ENCODE peak calls at places on chromosome 3, in ten cellular contexts. One of them, this sample, is unnamed.
A peak's percentile ranks its signal among the peaks of the same experiment; 100 is the strongest.

GRCh38 chr3:15798533-15799245 is 910 bp upstream of the ANKRD28 start:
- DNase-seq in neural progenitor cell: no peak
- DNase-seq in left cardiac atrium: no peak
- DNase-seq in AG09309: no peak
- DNase-seq in sciatic nerve: no peak
- DNase-seq in HT1080: no peak
- DNase-seq in T1000: no peak
- DNase-seq in substantia nigra: no peak
- DNase-seq in NT2/D1: no peak
- DNase-seq in GM19239: no peak
- DNase-seq in this sample: no peak

GRCh38 chr3:111863942-111864341 is 4.9 kb downstream of the PHLDB2 start:
- DNase-seq in neural progenitor cell: no peak
- DNase-seq in left cardiac atrium: no peak
- DNase-seq in AG09309: no peak
- DNase-seq in sciatic nerve: no peak
- DNase-seq in HT1080: no peak
- DNase-seq in T1000: no peak
- DNase-seq in substantia nigra: no peak
- DNase-seq in NT2/D1: no peak
- DNase-seq in GM19239: no peak
- DNase-seq in this sample: no peak

GRCh38 chr3:152285509-152285908 is 16.8 kb downstream of the MBNL1 start:
- DNase-seq in neural progenitor cell: no peak
- DNase-seq in left cardiac atrium: no peak
- DNase-seq in AG09309: no peak
- DNase-seq in sciatic nerve: no peak
- DNase-seq in HT1080: no peak
- DNase-seq in T1000: no peak
- DNase-seq in substantia nigra: no peak
- DNase-seq in NT2/D1: no peak
- DNase-seq in GM19239: no peak
- DNase-seq in this sample: no peak

GRCh38 chr3:71444028-71444860 is 139.3 kb downstream of the FOXP1 start:
- DNase-seq in neural progenitor cell: no peak
- DNase-seq in left cardiac atrium: peak; percentile 46
- DNase-seq in AG09309: no peak
- DNase-seq in sciatic nerve: no peak
- DNase-seq in HT1080: peak; percentile 96
- DNase-seq in T1000: no peak
- DNase-seq in substantia nigra: no peak
- DNase-seq in NT2/D1: no peak
- DNase-seq in GM19239: peak; percentile 50
- DNase-seq in this sample: no peak

GRCh38 chr3:63639821-63640220 is 12.7 kb upstream of the SNTN start:
- DNase-seq in neural progenitor cell: no peak
- DNase-seq in left cardiac atrium: no peak
- DNase-seq in AG09309: no peak
- DNase-seq in sciatic nerve: no peak
- DNase-seq in HT1080: no peak
- DNase-seq in T1000: no peak
- DNase-seq in substantia nigra: no peak
- DNase-seq in NT2/D1: no peak
- DNase-seq in GM19239: no peak
- DNase-seq in this sample: no peak

GRCh38 chr3:140186421-140186920 is 251.5 kb downstream of the CLSTN2 start:
- DNase-seq in neural progenitor cell: no peak
- DNase-seq in left cardiac atrium: peak; percentile 24
- DNase-seq in AG09309: peak; percentile 56
- DNase-seq in sciatic nerve: no peak
- DNase-seq in HT1080: peak; percentile 56
- DNase-seq in T1000: peak; percentile 44
- DNase-seq in substantia nigra: no peak
- DNase-seq in NT2/D1: no peak
- DNase-seq in GM19239: no peak
- DNase-seq in this sample: peak; percentile 47

GRCh38 chr3:174035317-174035886 is 637.9 kb downstream of the NLGN1 start:
- DNase-seq in neural progenitor cell: no peak
- DNase-seq in left cardiac atrium: no peak
- DNase-seq in AG09309: no peak
- DNase-seq in sciatic nerve: no peak
- DNase-seq in HT1080: no peak
- DNase-seq in T1000: no peak
- DNase-seq in substantia nigra: no peak
- DNase-seq in NT2/D1: no peak
- DNase-seq in GM19239: no peak
- DNase-seq in this sample: no peak

GRCh38 chr3:31288641-31289100 is 244.1 kb upstream of the STT3B start:
- DNase-seq in neural progenitor cell: peak; percentile 75
- DNase-seq in left cardiac atrium: peak; percentile 56
- DNase-seq in AG09309: no peak
- DNase-seq in sciatic nerve: peak; percentile 69
- DNase-seq in HT1080: peak; percentile 98
- DNase-seq in T1000: peak; percentile 72
- DNase-seq in substantia nigra: no peak
- DNase-seq in NT2/D1: peak; percentile 63
- DNase-seq in GM19239: no peak
- DNase-seq in this sample: no peak

GRCh38 chr3:119831022-119831421 is 49.1 kb downstream of the NR1I2 start:
- DNase-seq in neural progenitor cell: no peak
- DNase-seq in left cardiac atrium: no peak
- DNase-seq in AG09309: no peak
- DNase-seq in sciatic nerve: no peak
- DNase-seq in HT1080: peak; percentile 28
- DNase-seq in T1000: no peak
- DNase-seq in substantia nigra: no peak
- DNase-seq in NT2/D1: no peak
- DNase-seq in GM19239: no peak
- DNase-seq in this sample: no peak

GRCh38 chr3:9916734-9917680 is at the start of gene IL17RC:
- DNase-seq in neural progenitor cell: peak; percentile 74
- DNase-seq in left cardiac atrium: peak; percentile 90
- DNase-seq in AG09309: no peak
- DNase-seq in sciatic nerve: peak; percentile 90
- DNase-seq in HT1080: peak; percentile 93
- DNase-seq in T1000: peak; percentile 76
- DNase-seq in substantia nigra: no peak
- DNase-seq in NT2/D1: peak; percentile 63
- DNase-seq in GM19239: no peak
- DNase-seq in this sample: peak; percentile 93

GRCh38 chr3:113747719-113748046 is 848 bp downstream of the ATP6V1A start:
- DNase-seq in neural progenitor cell: peak; percentile 18
- DNase-seq in left cardiac atrium: no peak
- DNase-seq in AG09309: no peak
- DNase-seq in sciatic nerve: no peak
- DNase-seq in HT1080: no peak
- DNase-seq in T1000: no peak
- DNase-seq in substantia nigra: no peak
- DNase-seq in NT2/D1: no peak
- DNase-seq in GM19239: no peak
- DNase-seq in this sample: no peak

GRCh38 chr3:71064976-71065763 is 518.4 kb downstream of the FOXP1 start:
- DNase-seq in neural progenitor cell: peak; percentile 86
- DNase-seq in left cardiac atrium: peak; percentile 67
- DNase-seq in AG09309: no peak
- DNase-seq in sciatic nerve: peak; percentile 75
- DNase-seq in HT1080: peak; percentile 47
- DNase-seq in T1000: peak; percentile 52
- DNase-seq in substantia nigra: no peak
- DNase-seq in NT2/D1: no peak
- DNase-seq in GM19239: no peak
- DNase-seq in this sample: peak; percentile 76

GRCh38 chr3:132210476-132211346 is 106.5 kb upstream of the ACP3 start:
- DNase-seq in neural progenitor cell: peak; percentile 61
- DNase-seq in left cardiac atrium: no peak
- DNase-seq in AG09309: no peak
- DNase-seq in sciatic nerve: no peak
- DNase-seq in HT1080: peak; percentile 26
- DNase-seq in T1000: no peak
- DNase-seq in substantia nigra: no peak
- DNase-seq in NT2/D1: no peak
- DNase-seq in GM19239: no peak
- DNase-seq in this sample: peak; percentile 52

GRCh38 chr3:7978104-7978457 is 523.5 kb upstream of the LMCD1 start:
- DNase-seq in neural progenitor cell: peak; percentile 86
- DNase-seq in left cardiac atrium: peak; percentile 36
- DNase-seq in AG09309: no peak
- DNase-seq in sciatic nerve: no peak
- DNase-seq in HT1080: no peak
- DNase-seq in T1000: no peak
- DNase-seq in substantia nigra: peak; percentile 30
- DNase-seq in NT2/D1: no peak
- DNase-seq in GM19239: no peak
- DNase-seq in this sample: no peak

GRCh38 chr3:112382543-112383160 is 49.7 kb downstream of the CD200 start:
- DNase-seq in neural progenitor cell: no peak
- DNase-seq in left cardiac atrium: no peak
- DNase-seq in AG09309: no peak
- DNase-seq in sciatic nerve: no peak
- DNase-seq in HT1080: no peak
- DNase-seq in T1000: no peak
- DNase-seq in substantia nigra: no peak
- DNase-seq in NT2/D1: no peak
- DNase-seq in GM19239: no peak
- DNase-seq in this sample: no peak

GRCh38 chr3:176951144-176951543 is 246.1 kb downstream of the TBL1XR1 start:
- DNase-seq in neural progenitor cell: no peak
- DNase-seq in left cardiac atrium: peak; percentile 25
- DNase-seq in AG09309: no peak
- DNase-seq in sciatic nerve: no peak
- DNase-seq in HT1080: no peak
- DNase-seq in T1000: no peak
- DNase-seq in substantia nigra: no peak
- DNase-seq in NT2/D1: no peak
- DNase-seq in GM19239: no peak
- DNase-seq in this sample: no peak

GRCh38 chr3:12328132-12328915 is 39.5 kb downstream of the PPARG start:
- DNase-seq in neural progenitor cell: no peak
- DNase-seq in left cardiac atrium: no peak
- DNase-seq in AG09309: no peak
- DNase-seq in sciatic nerve: no peak
- DNase-seq in HT1080: no peak
- DNase-seq in T1000: no peak
- DNase-seq in substantia nigra: no peak
- DNase-seq in NT2/D1: no peak
- DNase-seq in GM19239: no peak
- DNase-seq in this sample: no peak

GRCh38 chr3:62229201-62229600 is 144.1 kb downstream of the FEZF2 start:
- DNase-seq in neural progenitor cell: peak; percentile 68
- DNase-seq in left cardiac atrium: no peak
- DNase-seq in AG09309: no peak
- DNase-seq in sciatic nerve: no peak
- DNase-seq in HT1080: no peak
- DNase-seq in T1000: no peak
- DNase-seq in substantia nigra: no peak
- DNase-seq in NT2/D1: no peak
- DNase-seq in GM19239: no peak
- DNase-seq in this sample: no peak

GRCh38 chr3:107574650-107575049 is 51.9 kb downstream of the BBX start:
- DNase-seq in neural progenitor cell: peak; percentile 40
- DNase-seq in left cardiac atrium: no peak
- DNase-seq in AG09309: no peak
- DNase-seq in sciatic nerve: no peak
- DNase-seq in HT1080: peak; percentile 32
- DNase-seq in T1000: no peak
- DNase-seq in substantia nigra: no peak
- DNase-seq in NT2/D1: no peak
- DNase-seq in GM19239: peak; percentile 18
- DNase-seq in this sample: no peak

GRCh38 chr3:108345492-108346205 is 49.3 kb downstream of the HHLA2 start:
- DNase-seq in neural progenitor cell: no peak
- DNase-seq in left cardiac atrium: no peak
- DNase-seq in AG09309: no peak
- DNase-seq in sciatic nerve: no peak
- DNase-seq in HT1080: peak; percentile 56
- DNase-seq in T1000: no peak
- DNase-seq in substantia nigra: no peak
- DNase-seq in NT2/D1: no peak
- DNase-seq in GM19239: no peak
- DNase-seq in this sample: peak; percentile 91

This sample was measured in body of pancreas.